ENCODE peak calls at places on chromosomes 6 and 20, in five cellular contexts. Z is adipocyte, U is SHP77, M is EL, Y is AG08396. N is an unnamed sample.

GRCh38 chr6:15341311-15341710 is 95.4 kb downstream of the JARID2 start:
- DNase-seq in Z (no peak), U (no peak), M (peak; percentile 63), Y (no peak), N (peak; percentile 48)

GRCh38 chr6:97040355-97040860 is 115.9 kb downstream of the KLHL32 start:
- DNase-seq in Z (no peak), U (no peak), M (no peak), Y (no peak), N (no peak)

GRCh38 chr6:795046-795445 is 102.1 kb upstream of the EXOC2 start:
- DNase-seq in Z (no peak), U (no peak), M (no peak), Y (no peak), N (no peak)

GRCh38 chr6:25295651-25296050 is 16.5 kb downstream of the CARMIL1 start:
- DNase-seq in Z (peak; percentile 7), U (no peak), M (no peak), Y (no peak), N (no peak)

GRCh38 chr20:18164356-18164755 is 26.7 kb downstream of the KAT14 start:
- DNase-seq in Z (peak; percentile 3), U (no peak), M (peak; percentile 56), Y (no peak), N (no peak)

GRCh38 chr20:23938118-23938438 is 50.5 kb downstream of the GGTLC1 start:
- DNase-seq in Z (no peak), U (no peak), M (no peak), Y (no peak), N (no peak)

GRCh38 chr6:70151616-70152015 is 151.3 kb downstream of the COL9A1 start:
- DNase-seq in Z (no peak), U (no peak), M (no peak), Y (no peak), N (no peak)

GRCh38 chr6:153553627-153554026 is 422.5 kb upstream of the RGS17 start:
- DNase-seq in Z (peak; percentile 1), U (no peak), M (no peak), Y (peak; percentile 3), N (no peak)

GRCh38 chr6:137861550-137862337 is 5.3 kb upstream of the TNFAIP3 start:
- DNase-seq in Z (no peak), U (no peak), M (no peak), Y (no peak), N (no peak)

GRCh38 chr6:34583861-34584604 is 27.9 kb upstream of the SPDEF start:
- DNase-seq in Z (no peak), U (no peak), M (no peak), Y (no peak), N (no peak)

GRCh38 chr6:35496851-35497570 is at the start of gene TEAD3:
- DNase-seq in Z (peak; percentile 90), U (no peak), M (peak; percentile 86), Y (peak; percentile 97), N (peak; percentile 31)

GRCh38 chr6:33961686-33962085 is 157.9 kb upstream of the MLN start:
- DNase-seq in Z (no peak), U (no peak), M (no peak), Y (no peak), N (no peak)

N was measured in lung microvascular endothelial cell.